ENCODE peak calls at places on chromosomes 5 and 9, in four cellular contexts. One of them, this sample, is unnamed.

GRCh38 chr5:74143724-74144330 is 496.7 kb downstream of the ENC1 start:
- DNase-seq in K562: peak
- DNase-seq in GM12878: no peak
- DNase-seq in HCT116: no peak
- DNase-seq in this sample: no peak

GRCh38 chr5:173581408-173582197 is 34.8 kb downstream of the BOD1 start:
- DNase-seq in K562: peak
- DNase-seq in HCT116: peak
- DNase-seq in GM12878: no peak
- DNase-seq in this sample: peak

GRCh38 chr5:55994502-55994997 is at the start of gene IL6ST:
- DNase-seq in K562: no peak
- DNase-seq in HCT116: no peak
- DNase-seq in GM12878: no peak
- DNase-seq in this sample: peak

GRCh38 chr5:173735691-173736090 is 119.2 kb upstream of the BOD1 start:
- DNase-seq in K562: no peak
- DNase-seq in GM12878: no peak
- DNase-seq in HCT116: no peak
- DNase-seq in this sample: no peak

GRCh38 chr5:149666212-149666852 is 63.8 kb upstream of the PPARGC1B start:
- DNase-seq in GM12878: no peak
- DNase-seq in K562: peak
- DNase-seq in HCT116: no peak
- DNase-seq in this sample: no peak

GRCh38 chr5:78677777-78678668 is 29.5 kb upstream of the LHFPL2 start:
- DNase-seq in HCT116: peak
- DNase-seq in GM12878: peak
- DNase-seq in K562: peak
- DNase-seq in this sample: no peak

GRCh38 chr5:72330712-72331111 is 10.5 kb downstream of the PTCD2 start:
- DNase-seq in K562: peak
- DNase-seq in HCT116: no peak
- DNase-seq in GM12878: no peak
- DNase-seq in this sample: no peak

GRCh38 chr5:136073714-136074113 is 44.9 kb downstream of the TGFBI start:
- DNase-seq in GM12878: no peak
- DNase-seq in K562: no peak
- DNase-seq in HCT116: no peak
- DNase-seq in this sample: no peak

GRCh38 chr9:108012886-108013665 is 523.5 kb upstream of the KLF4 start:
- DNase-seq in HCT116: no peak
- DNase-seq in GM12878: no peak
- DNase-seq in K562: no peak
- DNase-seq in this sample: no peak

GRCh38 chr9:132948482-132949050 is 4.2 kb upstream of the TSC1 start:
- DNase-seq in K562: no peak
- DNase-seq in GM12878: no peak
- DNase-seq in HCT116: no peak
- DNase-seq in this sample: no peak

GRCh38 chr9:132946216-132946615 is 1.8 kb upstream of the TSC1 start:
- DNase-seq in K562: no peak
- DNase-seq in HCT116: no peak
- DNase-seq in GM12878: no peak
- DNase-seq in this sample: no peak

GRCh38 chr9:132946624-132947295 is 2.3 kb upstream of the TSC1 start:
- DNase-seq in GM12878: no peak
- DNase-seq in HCT116: no peak
- DNase-seq in K562: no peak
- DNase-seq in this sample: peak

GRCh38 chr9:132947751-132948150 is 3.3 kb upstream of the TSC1 start:
- DNase-seq in HCT116: no peak
- DNase-seq in K562: no peak
- DNase-seq in GM12878: no peak
- DNase-seq in this sample: no peak

DNA sequence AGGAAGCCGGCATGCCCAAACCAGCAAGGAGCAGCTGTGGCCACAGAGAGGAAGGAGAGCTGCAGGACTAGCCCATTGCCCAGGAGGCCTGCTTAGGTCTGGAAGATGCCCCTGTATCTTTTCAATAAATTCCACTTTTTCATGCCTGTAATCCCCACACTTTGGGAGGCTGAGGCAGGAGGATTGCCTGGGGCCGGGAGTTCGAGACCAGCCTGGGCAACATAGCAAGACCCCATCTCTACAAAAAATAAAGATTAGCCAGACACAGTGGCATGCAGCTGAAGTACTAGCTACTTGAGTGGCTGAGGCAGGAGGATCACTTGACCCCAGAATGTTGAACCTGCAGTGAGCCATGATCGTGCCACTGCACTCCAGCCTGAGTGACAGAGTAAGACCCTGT is 5.3 kb upstream of the TSC1 start:
- DNase-seq in GM12878: no peak
- DNase-seq in K562: no peak
- DNase-seq in HCT116: no peak
- DNase-seq in this sample: no peak
- TF ChIP-seq EGR1 in GM12878: no peak
- TF ChIP-seq EGR1 in K562: no peak
- TF ChIP-seq EGR1 in HCT116: no peak
- TF ChIP-seq EGR1 in this sample: no peak

GRCh38 chr9:69237702-69238295 is 63.7 kb downstream of the TJP2 start:
- DNase-seq in HCT116: no peak
- DNase-seq in K562: no peak
- DNase-seq in GM12878: no peak
- DNase-seq in this sample: no peak
- TF ChIP-seq EGR1 in HCT116: no peak
- TF ChIP-seq EGR1 in K562: no peak
- TF ChIP-seq EGR1 in GM12878: no peak
- TF ChIP-seq EGR1 in this sample: no peak

GRCh38 chr9:126777733-126778132 is 27.1 kb upstream of the ZBTB43 start:
- DNase-seq in K562: no peak
- DNase-seq in GM12878: no peak
- DNase-seq in HCT116: no peak
- DNase-seq in this sample: peak

GRCh38 chr9:126781186-126781585 is 23.7 kb upstream of the ZBTB43 start:
- DNase-seq in GM12878: no peak
- DNase-seq in HCT116: no peak
- DNase-seq in K562: no peak
- DNase-seq in this sample: no peak

GRCh38 chr9:126783958-126784357 is 20.9 kb upstream of the ZBTB43 start:
- DNase-seq in HCT116: no peak
- DNase-seq in GM12878: no peak
- DNase-seq in K562: no peak
- DNase-seq in this sample: no peak

GRCh38 chr9:126784401-126784800 is 20.4 kb upstream of the ZBTB43 start:
- DNase-seq in HCT116: no peak
- DNase-seq in GM12878: no peak
- DNase-seq in K562: no peak
- DNase-seq in this sample: no peak

GRCh38 chr9:126781717-126782388 is 23.0 kb upstream of the ZBTB43 start:
- DNase-seq in K562: peak
- DNase-seq in GM12878: no peak
- DNase-seq in HCT116: peak
- DNase-seq in this sample: peak
- TF ChIP-seq EGR1 in K562: no peak
- TF ChIP-seq EGR1 in GM12878: no peak
- TF ChIP-seq EGR1 in HCT116: no peak
- TF ChIP-seq EGR1 in this sample: peak

GRCh38 chr5:96721351-96721970 is 59.3 kb downstream of the CAST start:
- DNase-seq in HCT116: no peak
- DNase-seq in K562: no peak
- DNase-seq in GM12878: no peak
- DNase-seq in this sample: no peak
- TF ChIP-seq EGR1 in HCT116: no peak
- TF ChIP-seq EGR1 in K562: no peak
- TF ChIP-seq EGR1 in GM12878: no peak
- TF ChIP-seq EGR1 in this sample: no peak

DNA sequence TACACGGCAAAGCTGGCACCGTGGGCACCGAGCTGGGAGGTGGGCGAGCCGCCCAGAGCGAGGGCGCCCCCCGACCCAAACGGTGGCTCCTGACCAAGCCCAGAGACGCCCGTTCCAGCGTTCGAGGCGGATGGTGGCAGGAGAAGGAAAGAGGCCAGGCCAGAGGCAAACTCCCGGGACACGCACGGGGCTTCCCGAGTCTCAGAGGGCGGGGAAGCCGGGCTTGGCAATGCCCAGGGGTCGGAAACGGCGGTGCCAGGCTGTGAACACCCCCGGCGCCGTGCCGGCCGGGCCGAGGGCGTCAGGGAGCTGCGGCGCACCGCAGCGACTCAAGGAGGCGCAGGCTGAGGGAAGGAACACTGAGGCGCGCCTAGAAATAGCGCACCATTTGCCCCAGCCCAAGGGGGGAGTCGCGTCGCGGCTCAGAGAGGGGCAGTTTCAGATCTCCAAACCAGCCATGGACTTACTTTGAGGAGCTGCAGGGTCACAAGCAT is 397 bp downstream of the SPRY4 start:
- DNase-seq in K562: peak
- DNase-seq in HCT116: no peak
- DNase-seq in GM12878: no peak
- DNase-seq in this sample: no peak
- TF ChIP-seq EGR1 in K562: no peak
- TF ChIP-seq EGR1 in HCT116: no peak
- TF ChIP-seq EGR1 in GM12878: no peak
- TF ChIP-seq EGR1 in this sample: no peak

GRCh38 chr9:83511051-83511450 is 27.1 kb downstream of the FRMD3 start:
- DNase-seq in HCT116: no peak
- DNase-seq in K562: no peak
- DNase-seq in GM12878: peak
- DNase-seq in this sample: no peak
- TF ChIP-seq EGR1 in HCT116: no peak
- TF ChIP-seq EGR1 in K562: no peak
- TF ChIP-seq EGR1 in GM12878: no peak
- TF ChIP-seq EGR1 in this sample: no peak

DNA sequence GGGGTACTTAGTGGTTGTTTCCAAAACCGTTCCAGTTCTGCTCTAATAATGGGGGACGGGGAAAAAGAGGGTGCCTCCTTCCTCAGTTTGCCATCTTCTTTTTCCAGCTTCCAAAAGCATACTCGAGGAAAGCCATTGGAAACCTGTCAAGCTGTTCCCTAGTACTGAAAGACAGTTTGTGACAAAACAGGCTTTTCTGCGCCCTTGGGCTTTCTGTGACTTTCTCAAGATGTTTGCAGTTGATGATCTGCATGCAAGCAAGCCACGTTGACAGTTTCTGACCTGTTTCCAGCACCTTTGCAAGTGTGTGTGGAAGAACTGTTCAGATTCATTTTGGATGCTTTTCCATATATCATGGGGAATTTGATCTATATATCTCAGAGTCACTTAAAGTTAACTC is 26.7 kb upstream of the PALM2AKAP2 start:
- DNase-seq in GM12878: no peak
- DNase-seq in HCT116: no peak
- DNase-seq in K562: no peak
- DNase-seq in this sample: no peak
- TF ChIP-seq EGR1 in GM12878: no peak
- TF ChIP-seq EGR1 in HCT116: no peak
- TF ChIP-seq EGR1 in K562: no peak
- TF ChIP-seq EGR1 in this sample: no peak

GRCh38 chr5:157306092-157306491 is 40.2 kb downstream of the CYFIP2 start:
- DNase-seq in K562: no peak
- DNase-seq in HCT116: no peak
- DNase-seq in GM12878: no peak
- DNase-seq in this sample: no peak
- TF ChIP-seq EGR1 in K562: no peak
- TF ChIP-seq EGR1 in HCT116: no peak
- TF ChIP-seq EGR1 in GM12878: no peak
- TF ChIP-seq EGR1 in this sample: no peak

GRCh38 chr9:138042640-138043039 is 165.1 kb downstream of the CACNA1B start:
- DNase-seq in GM12878: no peak
- DNase-seq in K562: no peak
- DNase-seq in HCT116: no peak
- DNase-seq in this sample: no peak

GRCh38 chr9:138042146-138042545 is 164.6 kb downstream of the CACNA1B start:
- DNase-seq in HCT116: no peak
- DNase-seq in K562: no peak
- DNase-seq in GM12878: no peak
- DNase-seq in this sample: no peak

GRCh38 chr9:138043061-138043410 is 165.5 kb downstream of the CACNA1B start:
- DNase-seq in K562: no peak
- DNase-seq in HCT116: no peak
- DNase-seq in GM12878: no peak
- DNase-seq in this sample: no peak

GRCh38 chr9:138044485-138045383 is 167.2 kb downstream of the CACNA1B start:
- DNase-seq in K562: no peak
- DNase-seq in HCT116: no peak
- DNase-seq in GM12878: no peak
- DNase-seq in this sample: peak

DNA sequence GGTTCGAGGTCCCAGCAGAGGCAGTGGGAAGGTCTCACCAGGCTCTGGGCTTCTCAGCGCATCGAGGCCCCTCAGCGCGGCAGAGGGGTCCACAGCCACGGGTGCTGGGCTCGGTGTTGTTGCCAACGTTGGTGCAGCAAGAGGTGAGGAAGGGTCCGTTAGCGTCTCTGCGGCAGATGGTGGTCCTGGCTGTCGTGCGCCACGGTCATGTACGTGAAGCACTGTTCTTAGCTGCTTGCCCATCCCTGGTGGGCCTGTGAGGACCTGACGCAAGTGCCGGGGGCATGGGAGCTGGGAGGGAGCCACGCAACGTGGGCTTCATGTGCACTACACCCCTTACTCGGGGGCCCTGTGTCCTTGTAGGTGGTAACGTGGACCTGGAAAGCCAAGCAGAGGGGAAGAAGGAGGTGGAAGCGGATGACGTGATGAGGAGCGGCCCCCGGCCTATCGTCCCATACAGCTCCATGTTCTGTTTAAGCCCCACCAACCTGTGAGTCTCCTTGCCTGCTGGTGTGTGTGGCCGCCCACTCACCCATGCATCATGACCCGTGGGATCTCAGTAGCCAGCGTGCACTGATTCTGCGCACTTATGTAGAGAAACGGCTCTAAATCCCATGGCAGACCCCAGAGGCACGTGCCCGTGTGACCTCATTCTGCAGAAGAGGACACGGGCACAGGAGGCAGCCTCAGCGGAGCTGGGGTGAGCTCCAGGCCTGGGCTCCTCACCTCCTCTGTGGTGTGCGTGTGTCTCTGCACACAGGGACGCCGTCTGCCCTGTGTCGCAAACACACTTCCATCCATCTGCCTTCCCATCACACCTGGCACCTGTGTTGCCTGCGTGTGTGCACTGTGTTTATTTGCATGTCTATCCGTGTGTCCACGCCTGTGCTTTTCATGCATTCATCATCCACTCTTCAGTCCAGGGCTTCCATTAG is 166.1 kb downstream of the CACNA1B start:
- DNase-seq in HCT116: no peak
- DNase-seq in K562: no peak
- DNase-seq in GM12878: no peak
- DNase-seq in this sample: peak
- TF ChIP-seq EGR1 in HCT116: no peak
- TF ChIP-seq EGR1 in K562: no peak
- TF ChIP-seq EGR1 in GM12878: no peak
- TF ChIP-seq EGR1 in this sample: no peak